ENCODE peak calls at places on chromosomes 12 and 14, in six cellular contexts. W is HepG2, E is GM23338, U is endodermal cell, F is upper lobe of left lung, H is left lung. K is an unnamed sample.

GRCh38 chr12:109797905-109798669 is 35.1 kb downstream of the TRPV4 start:
- DNase-seq in W (no peak), E (peak; percentile 64), U (peak; percentile 89), F (no peak), H (no peak), K (no peak)

GRCh38 chr12:75208851-75209781 is 523 bp downstream of the KCNC2 start:
- DNase-seq in W (no peak), E (peak; percentile 85), U (peak; percentile 96), F (no peak), H (no peak), K (peak; percentile 55)

GRCh38 chr14:51289169-51289568 is 49.1 kb downstream of the TMX1 start:
- DNase-seq in W (no peak), E (no peak), U (no peak), F (no peak), H (no peak), K (no peak)

GRCh38 chr14:92886337-92886736 is 36.6 kb upstream of the CHGA start:
- DNase-seq in W (no peak), E (no peak), U (no peak), F (no peak), H (no peak), K (no peak)

GRCh38 chr12:64157610-64158009 is 64.5 kb downstream of the KICS2 start:
- DNase-seq in W (no peak), E (no peak), U (no peak), F (no peak), H (no peak), K (no peak)

GRCh38 chr12:73863541-73863940 is 674.1 kb upstream of the ATXN7L3B start:
- DNase-seq in W (no peak), E (no peak), U (no peak), F (no peak), H (no peak), K (no peak)

GRCh38 chr12:47838286-47838931 is 18.7 kb upstream of the HDAC7 start:
- DNase-seq in W (peak; percentile 26), E (peak; percentile 78), U (peak; percentile 86), F (no peak), H (no peak), K (no peak)

GRCh38 chr14:90381999-90382451 is 14.8 kb upstream of the CALM1 start:
- DNase-seq in W (peak; percentile 55), E (peak; percentile 75), U (peak; percentile 81), F (peak; percentile 90), H (peak; percentile 70), K (no peak)

GRCh38 chr14:79483989-79484388 is 727.3 kb downstream of the DIO2 start:
- DNase-seq in W (no peak), E (peak; percentile 62), U (peak; percentile 60), F (no peak), H (no peak), K (no peak)

GRCh38 chr14:101109347-101109638 is 205.8 kb upstream of the RTL1 start:
- DNase-seq in W (no peak), E (no peak), U (peak; percentile 23), F (no peak), H (no peak), K (no peak)

GRCh38 chr14:20631023-20631820 is 10.3 kb downstream of the OR6S1 start:
- DNase-seq in W (peak; percentile 79), E (peak; percentile 73), U (peak; percentile 88), F (no peak), H (no peak), K (peak; percentile 40)

GRCh38 chr14:70663707-70664179 is 22.0 kb downstream of the TTC9 start:
- DNase-seq in W (no peak), E (no peak), U (no peak), F (no peak), H (no peak), K (no peak)

GRCh38 chr14:99185436-99186068 is 86.4 kb downstream of the BCL11B start:
- DNase-seq in W (no peak), E (no peak), U (no peak), F (no peak), H (no peak), K (no peak)

GRCh38 chr14:34051966-34052657 is 101.2 kb upstream of the EGLN3 start:
- DNase-seq in W (peak; percentile 95), E (no peak), U (no peak), F (no peak), H (no peak), K (no peak)

GRCh38 chr14:55518391-55518790 is 61.6 kb upstream of the KTN1 start:
- DNase-seq in W (no peak), E (no peak), U (no peak), F (no peak), H (no peak), K (no peak)

GRCh38 chr12:26651566-26652188 is 181.3 kb downstream of the ITPR2 start:
- DNase-seq in W (peak; percentile 59), E (peak; percentile 89), U (peak; percentile 95), F (no peak), H (no peak), K (no peak)

GRCh38 chr12:88993655-88994054 is 358.6 kb downstream of the DUSP6 start:
- DNase-seq in W (peak; percentile 36), E (peak; percentile 65), U (no peak), F (no peak), H (no peak), K (no peak)

GRCh38 chr12:85920324-85920947 is 46.3 kb downstream of the NTS start:
- DNase-seq in W (peak; percentile 12), E (peak; percentile 73), U (no peak), F (no peak), H (no peak), K (no peak)

GRCh38 chr12:31558521-31558920 is 32.4 kb downstream of the DENND5B start:
- DNase-seq in W (no peak), E (no peak), U (no peak), F (no peak), H (no peak), K (no peak)

GRCh38 chr14:78202976-78203375 is 32.8 kb downstream of the NRXN3 start:
- DNase-seq in W (no peak), E (no peak), U (no peak), F (no peak), H (no peak), K (no peak)

GRCh38 chr14:91897121-91897701 is 29.9 kb upstream of the TC2N start:
- DNase-seq in W (no peak), E (peak; percentile 33), U (peak; percentile 70), F (peak; percentile 87), H (peak; percentile 72), K (peak; percentile 81)

GRCh38 chr12:45670339-45671065 is 59.0 kb upstream of the ARID2 start:
- DNase-seq in W (no peak), E (no peak), U (no peak), F (no peak), H (no peak), K (no peak)

GRCh38 chr12:92234533-92234932 is 88.9 kb upstream of the BTG1 start:
- DNase-seq in W (no peak), E (no peak), U (no peak), F (peak; percentile 31), H (no peak), K (no peak)

GRCh38 chr14:81400852-81401251 is 728 bp upstream of the STON2 start:
- DNase-seq in W (no peak), E (peak; percentile 42), U (no peak), F (peak; percentile 69), H (peak; percentile 81), K (no peak)

DNA sequence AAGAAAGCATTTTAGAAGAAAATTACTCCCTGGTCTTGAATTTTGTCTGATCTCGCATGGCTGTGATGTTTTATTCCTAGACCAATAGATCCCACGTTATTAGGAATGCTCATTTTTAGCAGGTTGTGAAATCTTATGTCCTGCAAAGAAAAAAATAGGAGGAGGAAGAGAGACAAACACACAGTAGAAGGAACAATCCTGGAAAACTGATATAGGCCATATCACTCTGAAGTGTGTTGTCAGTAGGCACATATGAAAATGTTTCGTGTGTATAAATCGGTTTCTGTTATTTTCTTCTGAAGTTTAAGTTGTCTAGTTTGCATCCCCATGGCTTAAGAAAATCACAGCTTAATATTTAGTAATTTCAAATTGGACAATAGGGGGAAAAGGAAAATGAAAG is 12.4 kb downstream of the SLCO1B3 start:
- DNase-seq in W (no peak), E (no peak), U (no peak), F (no peak), H (no peak), K (no peak)
- H3K4me3 ChIP-seq in W (no peak overlapping the region), E (no peak overlapping the region), U (no peak overlapping the region), F (no peak overlapping the region), H (no peak overlapping the region), K (no peak overlapping the region)

DNA sequence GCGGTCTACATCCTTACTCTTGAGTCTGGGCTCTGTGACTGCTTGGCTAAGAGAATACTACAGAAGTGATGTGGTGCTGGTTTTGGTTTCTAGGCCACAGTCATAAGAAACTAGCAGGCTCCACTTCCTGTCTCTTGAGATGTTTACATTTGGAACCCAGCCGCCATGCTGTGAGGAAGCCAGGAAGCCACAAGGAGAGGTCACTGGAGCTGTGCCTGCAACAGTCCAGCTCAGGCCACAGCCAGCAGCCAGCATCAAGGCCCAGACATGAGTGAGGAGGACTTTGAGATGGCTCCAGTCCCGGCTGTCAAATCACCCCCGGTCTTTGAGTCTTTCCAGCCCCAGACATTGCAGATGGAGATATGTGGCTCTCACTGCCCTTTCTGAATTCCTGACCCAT is 12.9 kb upstream of the FAM181A start:
- DNase-seq in W (no peak), E (no peak), U (no peak), F (no peak), H (no peak), K (no peak)
- H3K27ac ChIP-seq in W (no peak overlapping the region), E (no peak overlapping the region), U (no peak overlapping the region), F (no peak overlapping the region), H (no peak overlapping the region), K (no peak overlapping the region)

GRCh38 chr12:10070380-10070779 is 28.4 kb downstream of the CLEC1A start:
- DNase-seq in W (no peak), E (no peak), U (no peak), F (no peak), H (no peak), K (no peak)
- H3K27me3 ChIP-seq in W (peaks cover 2% of the 10 kb centered on the region), E (no peaks in the 10 kb centered on the region), U (no peaks in the 10 kb centered on the region), F (no peaks in the 10 kb centered on the region), H (no peaks in the 10 kb centered on the region), K (no peaks in the 10 kb centered on the region)

GRCh38 chr12:12353276-12353675 is 3.2 kb upstream of the MANSC1 start:
- DNase-seq in W (no peak), E (no peak), U (no peak), F (no peak), H (no peak), K (no peak)

GRCh38 chr12:12353807-12354206 is 3.1 kb upstream of the BORCS5 start:
- DNase-seq in W (no peak), E (no peak), U (no peak), F (no peak), H (no peak), K (no peak)

GRCh38 chr12:12349711-12350665 is at the start of gene MANSC1:
- DNase-seq in W (peak; percentile 24), E (peak; percentile 86), U (peak; percentile 91), F (peak; percentile 77), H (peak; percentile 74), K (peak; percentile 83)

GRCh38 chr12:12356467-12356885 is 402 bp upstream of the BORCS5 start:
- DNase-seq in W (no peak), E (no peak), U (no peak), F (no peak), H (no peak), K (no peak)

DNA sequence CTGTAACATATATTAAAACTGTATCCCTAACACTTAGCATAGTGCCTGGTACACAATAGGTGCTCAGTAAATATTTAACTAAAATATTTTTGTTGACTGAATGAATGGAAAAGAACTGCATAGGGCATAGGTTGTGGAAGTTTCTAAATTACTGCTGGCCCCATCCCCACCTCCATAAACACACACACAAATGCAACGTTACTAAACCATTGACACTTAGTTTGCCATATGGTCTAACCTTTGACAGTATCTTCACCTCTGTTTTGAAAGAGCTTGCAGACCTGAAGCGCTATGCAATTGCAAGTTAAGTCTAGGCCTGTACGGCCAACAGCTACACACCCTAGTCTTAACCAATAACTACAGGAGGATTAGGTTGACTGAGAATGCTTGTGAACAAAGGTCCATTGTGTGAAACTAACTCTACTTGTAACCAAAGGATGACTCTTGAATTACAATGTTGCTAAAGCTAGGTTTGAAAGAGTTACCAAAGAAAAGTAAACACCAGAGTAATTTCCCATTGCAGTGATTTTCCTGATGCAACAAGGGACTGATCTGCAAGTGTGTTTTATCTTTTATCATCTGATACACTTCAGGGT is 924 bp upstream of the MANSC1 start:
- DNase-seq in W (peak; percentile 97), E (no peak), U (peak; percentile 29), F (no peak), H (no peak), K (no peak)
- H3K4me3 ChIP-seq in W (peak overlapping the region; percentile 71), E (peak overlapping the region; percentile 57), U (peak overlapping the region; percentile 85), F (no peak overlapping the region), H (no peak overlapping the region), K (peak overlapping the region; percentile 96)